ENCODE peak calls at places on chromosome 15, in five cellular contexts. O is IMR-90, W is A549, E is K562, M is hepatocyte. S is an unnamed sample.

GRCh38 chr15:35545316-35545824 is 595 bp downstream of the DPH6 start:
- DNase-seq in W (peak), E (peak), O (peak), M (peak), S (peak)

GRCh38 chr15:80706161-80706560 is 11.1 kb downstream of the ABHD17C start:
- DNase-seq in M (no peak), O (no peak), W (no peak), E (no peak), S (no peak)

GRCh38 chr15:70327328-70328136 is 229.8 kb upstream of the TLE3 start:
- DNase-seq in M (no peak), W (no peak), E (no peak), O (peak), S (no peak)

GRCh38 chr15:32774022-32774421 is 56.2 kb downstream of the GREM1 start:
- DNase-seq in O (peak), W (peak), M (no peak), E (no peak), S (no peak)

GRCh38 chr15:80777137-80777536 is 2.0 kb upstream of the CEMIP start:
- DNase-seq in M (peak), E (no peak), W (peak), O (peak), S (no peak)

GRCh38 chr15:69000725-69001503 is 13.6 kb upstream of the NOX5 start:
- DNase-seq in O (no peak), M (no peak), E (no peak), W (no peak), S (no peak)

GRCh38 chr15:40327338-40327917 is 3.9 kb downstream of the INAFM2 start:
- DNase-seq in M (no peak), W (no peak), E (no peak), O (no peak), S (no peak)

GRCh38 chr15:39298563-39298962 is 282.3 kb upstream of the THBS1 start:
- DNase-seq in E (no peak), W (no peak), M (no peak), O (no peak), S (no peak)

GRCh38 chr15:25345943-25346342 is 92.9 kb downstream of the UBE3A start:
- DNase-seq in W (no peak), E (no peak), M (no peak), O (peak), S (no peak)

GRCh38 chr15:79170256-79170664 is 79.7 kb upstream of the RASGRF1 start:
- DNase-seq in M (peak), E (no peak), W (peak), O (no peak), S (no peak)

GRCh38 chr15:76105911-76106310 is 46.1 kb downstream of the TMEM266 start:
- DNase-seq in W (no peak), E (no peak), M (no peak), O (no peak), S (no peak)

GRCh38 chr15:75008249-75009017 is 13.1 kb downstream of the SCAMP5 start:
- DNase-seq in W (no peak), M (no peak), O (no peak), E (no peak), S (peak)
- H3K4me2 ChIP-seq in W (no peak), M (no peak), O (no peak), E (no peak), S (peak)

GRCh38 chr15:89121414-89121813 is 33.2 kb downstream of the ABHD2 start:
- DNase-seq in E (no peak), W (peak), O (no peak), M (peak), S (no peak)

GRCh38 chr15:89118481-89118989 is 30.3 kb downstream of the ABHD2 start:
- DNase-seq in O (no peak), M (no peak), E (no peak), W (no peak), S (no peak)

GRCh38 chr15:89122532-89123525 is 34.6 kb downstream of the ABHD2 start:
- DNase-seq in W (no peak), O (peak), M (no peak), E (no peak), S (no peak)

GRCh38 chr15:89117790-89118189 is 29.5 kb downstream of the ABHD2 start:
- DNase-seq in W (no peak), E (no peak), M (no peak), O (no peak), S (no peak)

DNA sequence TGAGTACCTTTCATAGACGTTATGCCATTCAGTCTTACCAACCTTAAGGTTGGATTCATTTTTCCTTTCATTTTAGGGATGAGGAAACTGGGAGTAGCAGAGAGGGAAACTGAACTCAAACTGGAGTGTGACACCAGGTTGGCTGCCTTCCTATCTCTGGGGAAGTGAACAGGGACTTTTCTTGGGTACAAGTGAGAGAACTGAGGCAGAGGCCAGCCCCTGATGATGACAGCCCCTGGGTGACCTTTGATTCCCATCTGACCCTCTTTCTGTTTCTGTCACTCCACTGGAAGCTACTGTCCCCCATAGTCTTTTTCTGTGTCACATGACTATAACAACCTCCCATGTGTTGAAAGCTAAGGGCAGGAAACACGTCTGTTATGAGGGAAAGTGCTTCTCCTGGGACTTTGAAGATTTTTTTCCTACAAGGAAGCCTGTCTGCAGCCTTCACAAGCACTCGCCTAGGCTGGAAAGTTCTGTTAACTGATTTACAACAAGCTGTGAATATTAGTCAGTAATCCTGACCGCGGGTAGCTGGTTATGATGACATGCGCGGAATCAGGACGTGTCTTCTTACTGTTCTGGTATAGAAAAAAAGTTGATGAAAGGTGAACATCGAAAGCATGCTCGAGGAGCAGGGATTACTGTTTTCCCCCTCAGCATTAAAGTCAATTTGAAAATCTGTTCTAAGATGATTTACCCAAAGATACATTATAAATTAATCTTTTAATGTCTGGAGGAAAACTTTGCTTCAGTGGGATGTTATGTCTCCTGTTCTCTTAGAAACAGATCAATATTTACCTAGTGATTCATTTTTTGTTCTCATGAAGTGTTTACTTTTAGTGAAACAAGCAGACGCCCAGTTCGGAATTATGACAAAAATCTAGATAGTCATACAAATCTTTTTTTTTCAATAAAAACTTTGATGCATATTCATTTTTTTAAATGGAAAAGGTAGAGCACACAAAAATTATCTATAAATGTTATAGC is 31.5 kb downstream of the ABHD2 start:
- DNase-seq in O (peak), W (peak), E (no peak), M (peak), S (no peak)
- H3K27ac ChIP-seq in O (no peak), W (peak), E (no peak), M (peak), S (no peak)

DNA sequence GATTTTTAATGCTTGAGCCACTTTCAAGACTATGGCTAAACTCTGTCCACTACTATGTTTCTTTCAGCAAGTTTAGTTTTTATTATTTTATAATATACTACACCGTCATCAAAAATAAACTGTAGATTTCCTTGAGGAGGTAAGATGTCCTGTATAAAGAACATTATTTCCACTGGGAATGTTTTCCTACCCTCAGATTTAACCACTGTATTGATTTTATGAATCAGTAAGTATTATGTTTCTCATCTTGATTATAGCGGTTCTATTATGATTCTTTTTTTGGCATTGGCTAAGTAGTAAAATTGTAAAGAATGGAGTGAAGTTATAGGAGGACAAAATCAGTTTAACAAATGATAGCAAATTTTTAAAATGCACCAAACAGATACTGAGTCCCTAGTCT is 44.4 kb downstream of the ADAM10 start:
- DNase-seq in E (no peak), O (no peak), W (no peak), M (no peak), S (no peak)
- H3K4me2 ChIP-seq in E (no peak), O (no peak), W (no peak), M (no peak), S (no peak)

DNA sequence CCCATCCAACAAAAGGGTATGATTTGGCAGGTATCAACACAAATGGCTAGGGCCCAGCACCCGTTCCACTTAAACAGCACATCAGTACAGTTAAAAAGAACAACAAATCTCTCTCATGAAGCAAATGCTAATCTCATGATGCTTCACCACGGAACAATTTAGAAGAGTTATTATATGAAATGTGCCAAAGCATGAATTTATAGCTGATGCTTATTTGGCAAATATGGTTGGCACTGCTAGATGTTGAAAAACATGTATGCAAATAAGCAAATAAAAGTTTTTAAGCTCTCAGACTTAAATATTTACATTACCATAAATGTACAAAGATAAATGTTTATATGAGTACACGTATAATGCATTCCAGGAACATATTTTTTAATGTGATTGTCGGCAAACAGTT is 2.3 kb downstream of the PEAK1 start:
- DNase-seq in W (no peak), E (no peak), O (peak), M (no peak), S (no peak)
- H3K27ac ChIP-seq in W (no peak), E (no peak), O (peak), M (no peak), S (no peak)

GRCh38 chr15:99709243-99709986 is 23.8 kb downstream of the LYSMD4 start:
- DNase-seq in E (no peak), M (no peak), O (no peak), W (no peak), S (no peak)
- H3K4me2 ChIP-seq in E (no peak), M (no peak), O (no peak), W (peak), S (no peak)

GRCh38 chr15:64568765-64569164 is 108.4 kb downstream of the ZNF609 start:
- DNase-seq in O (no peak), M (no peak), W (no peak), E (no peak), S (no peak)

GRCh38 chr15:64571857-64572291 is 111.5 kb downstream of the ZNF609 start:
- DNase-seq in E (no peak), M (no peak), O (no peak), W (no peak), S (peak)

GRCh38 chr15:64572856-64573255 is 112.5 kb downstream of the ZNF609 start:
- DNase-seq in M (no peak), W (no peak), E (no peak), O (no peak), S (no peak)

GRCh38 chr15:64574220-64574994 is 114.0 kb downstream of the ZNF609 start:
- DNase-seq in M (no peak), O (peak), W (no peak), E (no peak), S (no peak)
- H3K27ac ChIP-seq in M (peak), O (no peak), W (peak), E (no peak), S (no peak)

DNA sequence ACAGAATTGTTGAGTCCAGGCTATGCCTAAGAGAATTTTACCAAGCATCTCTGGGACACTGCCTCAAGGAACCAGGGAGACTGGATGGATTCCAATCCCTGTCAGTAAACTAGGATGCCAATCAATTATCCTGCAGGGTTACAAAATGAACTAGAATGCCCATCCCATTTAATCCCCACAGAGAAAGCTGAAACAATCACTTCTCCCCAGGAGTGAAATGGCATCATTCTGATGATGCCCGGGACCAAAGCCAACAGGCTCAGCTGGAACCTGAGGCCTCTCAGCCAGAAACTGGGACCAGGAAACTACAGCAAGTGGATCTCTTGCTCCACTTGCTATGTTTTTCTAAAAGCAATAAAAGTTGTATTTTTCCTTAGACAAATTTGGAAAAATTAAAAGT is 130.0 kb upstream of the TJP1 start:
- DNase-seq in O (no peak), M (no peak), W (no peak), E (no peak), S (no peak)
- H3K4me2 ChIP-seq in O (no peak), M (no peak), W (no peak), E (no peak), S (no peak)

GRCh38 chr15:74872702-74873035 is 496 bp downstream of the SCAMP2 start:
- DNase-seq in W (no peak), O (no peak), E (no peak), M (no peak), S (no peak)
- H3K27ac ChIP-seq in W (peak), O (no peak), E (peak), M (peak), S (peak)

GRCh38 chr15:101242160-101242998 is 9.5 kb downstream of the CHSY1 start:
- DNase-seq in O (peak), M (no peak), E (no peak), W (no peak), S (peak)
- H3K4me2 ChIP-seq in O (peak), M (no peak), E (no peak), W (no peak), S (peak)

GRCh38 chr15:71650603-71651002 is 159.8 kb upstream of the NR2E3 start:
- DNase-seq in E (no peak), W (no peak), O (no peak), M (no peak), S (no peak)

GRCh38 chr15:71648095-71648494 is 162.3 kb upstream of the NR2E3 start:
- DNase-seq in E (no peak), W (no peak), M (no peak), O (no peak), S (no peak)

GRCh38 chr15:71649894-71650293 is 160.5 kb upstream of the NR2E3 start:
- DNase-seq in M (no peak), O (peak), W (peak), E (no peak), S (no peak)

GRCh38 chr15:71647479-71647792 is 162.9 kb upstream of the NR2E3 start:
- DNase-seq in W (no peak), M (no peak), E (no peak), O (peak), S (no peak)

DNA sequence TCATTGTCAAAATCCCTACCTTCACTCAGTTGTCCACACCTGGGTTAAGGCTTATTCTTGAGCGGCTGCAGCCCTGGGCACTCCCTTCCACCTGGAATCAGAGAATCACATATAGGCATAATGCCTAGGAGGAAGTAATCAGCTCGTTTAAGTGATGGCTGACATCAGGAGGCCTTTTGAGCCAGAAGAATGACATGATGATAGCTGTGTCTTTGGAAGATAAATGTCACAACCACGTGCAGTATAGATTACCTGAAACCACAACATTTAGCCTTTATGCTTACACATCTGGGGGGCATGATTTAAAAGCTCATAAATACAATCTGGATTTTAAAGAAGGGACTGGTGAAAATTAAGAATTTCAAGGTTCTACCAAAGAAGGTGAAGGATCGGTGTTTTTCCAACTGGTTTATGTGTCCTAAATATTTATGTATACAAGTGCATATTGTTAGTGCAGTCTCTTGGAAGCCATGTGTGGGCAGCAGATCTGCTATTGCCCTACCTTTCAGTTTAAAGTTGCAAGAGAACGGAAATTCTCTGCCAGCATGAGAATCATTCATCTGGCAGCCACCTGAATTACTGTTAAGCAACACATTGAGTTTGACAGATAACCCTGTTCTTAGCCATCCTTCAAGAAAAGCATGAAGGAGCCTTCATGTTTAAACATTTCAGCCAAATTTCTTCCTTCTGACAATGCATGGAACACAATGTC is 163.4 kb upstream of the NR2E3 start:
- DNase-seq in O (no peak), E (no peak), W (no peak), M (no peak), S (no peak)
- H3K27ac ChIP-seq in O (no peak), E (no peak), W (no peak), M (no peak), S (no peak)